ENCODE peak calls at places on chromosomes 1 and 21, in eight cellular contexts. F is left lung; M is H7; P is body of pancreas; K is cardiac fibroblast; D is CD8-positive, alpha-beta T cell; Q is lower lobe of right lung; E is IMR-90. X is an unnamed sample.

GRCh38 chr1:183675381-183675780 is 22.3 kb upstream of the APOBEC4 start:
- DNase-seq in M (no peak), K (no peak), P (no peak), F (no peak), Q (no peak), E (no peak), D (no peak), X (no peak)

GRCh38 chr1:27569088-27569459 is 34.9 kb downstream of the AHDC1 start:
- DNase-seq in M (no peak), P (peak; percentile 49), E (no peak), F (no peak), K (no peak), D (no peak), Q (no peak), X (no peak)

GRCh38 chr1:154974808-154975408 is 427 bp downstream of the CKS1B start:
- DNase-seq in E (peak; percentile 93), Q (peak; percentile 95), D (peak; percentile 93), P (peak; percentile 95), K (peak; percentile 97), M (peak; percentile 94), F (peak; percentile 94), X (peak; percentile 93)

GRCh38 chr1:204883405-204883804 is 12.7 kb downstream of the NFASC start:
- DNase-seq in F (no peak), E (no peak), K (no peak), Q (no peak), P (no peak), M (no peak), D (no peak), X (no peak)

GRCh38 chr1:101316276-101316675 is 79.5 kb downstream of the S1PR1 start:
- DNase-seq in D (no peak), P (no peak), K (no peak), M (no peak), E (no peak), Q (no peak), F (no peak), X (no peak)

GRCh38 chr1:18960409-18960808 is 3.9 kb upstream of the IFFO2 start:
- DNase-seq in K (no peak), E (no peak), P (no peak), Q (no peak), F (no peak), M (no peak), D (no peak), X (no peak)

GRCh38 chr21:42199488-42200463 is 19.2 kb upstream of the ABCG1 start:
- DNase-seq in Q (no peak), P (no peak), K (peak; percentile 81), M (no peak), D (no peak), F (no peak), E (peak; percentile 77), X (peak; percentile 9)

GRCh38 chr1:47684964-47685762 is 247.3 kb downstream of the FOXD2 start:
- DNase-seq in Q (no peak), E (no peak), F (no peak), M (no peak), P (no peak), K (no peak), D (no peak), X (peak; percentile 16)

GRCh38 chr1:167165219-167165618 is 55.5 kb upstream of the POU2F1 start:
- DNase-seq in P (no peak), E (no peak), M (no peak), Q (no peak), F (no peak), D (no peak), K (no peak), X (no peak)

GRCh38 chr1:159171688-159172501 is 480 bp downstream of the CADM3 start:
- DNase-seq in Q (no peak), D (no peak), K (no peak), F (peak; percentile 76), P (no peak), M (peak; percentile 87), E (no peak), X (no peak)

GRCh38 chr1:203129501-203130231 is 2.1 kb downstream of the ADORA1 start:
- DNase-seq in D (peak; percentile 2), Q (no peak), F (no peak), M (peak; percentile 26), P (peak; percentile 82), E (no peak), K (peak; percentile 18), X (no peak)

GRCh38 chr1:33143181-33143580 is 38.7 kb downstream of the TRIM62 start:
- DNase-seq in M (no peak), Q (no peak), E (peak; percentile 68), D (no peak), K (peak; percentile 69), F (no peak), P (no peak), X (no peak)

GRCh38 chr21:34180406-34180805 is 107.0 kb downstream of the MRPS6 start:
- DNase-seq in K (no peak), P (no peak), M (no peak), E (no peak), F (no peak), Q (no peak), D (no peak), X (no peak)

GRCh38 chr1:202084791-202085681 is 37.7 kb upstream of the GPR37L1 start:
- DNase-seq in K (no peak), Q (peak; percentile 49), E (no peak), P (peak; percentile 73), M (peak; percentile 79), F (no peak), D (no peak), X (no peak)

GRCh38 chr1:52603301-52603675 is 1.1 kb downstream of the GPX7 start:
- DNase-seq in M (no peak), Q (no peak), D (no peak), E (no peak), P (no peak), K (peak; percentile 10), F (no peak), X (no peak)

GRCh38 chr1:189859385-189859977 is 618.2 kb downstream of the BRINP3 start:
- DNase-seq in D (peak; percentile 10), M (peak; percentile 2), Q (no peak), P (peak; percentile 8), E (no peak), F (no peak), K (peak; percentile 24), X (no peak)

DNA sequence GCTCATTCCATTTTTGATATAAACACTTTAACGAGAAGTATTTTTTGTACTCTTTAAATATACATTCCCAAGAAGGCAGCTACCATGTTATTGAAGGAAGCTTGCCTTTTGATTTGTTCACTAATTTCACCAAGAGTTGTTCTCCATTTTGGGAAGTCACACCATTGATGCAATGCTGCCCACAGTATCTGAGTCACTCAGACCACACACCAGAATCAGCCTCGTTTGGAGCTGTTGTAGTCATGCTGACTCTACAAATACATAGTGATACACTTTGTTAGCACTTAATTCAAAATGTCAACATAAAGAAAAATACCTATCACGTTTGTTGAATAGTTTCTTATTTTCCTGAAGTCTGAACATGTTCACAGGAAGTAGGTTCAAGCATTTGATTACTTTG is 78.7 kb downstream of the PAPPA2 start:
- DNase-seq in Q (no peak), E (no peak), K (no peak), D (no peak), M (no peak), F (no peak), P (no peak), X (no peak)
- H3K4me3 ChIP-seq in Q (no peak overlapping the region), E (no peak overlapping the region), K (no peak overlapping the region), D (no peak overlapping the region), M (no peak overlapping the region), F (no peak overlapping the region), P (no peak overlapping the region), X (no peak overlapping the region)

DNA sequence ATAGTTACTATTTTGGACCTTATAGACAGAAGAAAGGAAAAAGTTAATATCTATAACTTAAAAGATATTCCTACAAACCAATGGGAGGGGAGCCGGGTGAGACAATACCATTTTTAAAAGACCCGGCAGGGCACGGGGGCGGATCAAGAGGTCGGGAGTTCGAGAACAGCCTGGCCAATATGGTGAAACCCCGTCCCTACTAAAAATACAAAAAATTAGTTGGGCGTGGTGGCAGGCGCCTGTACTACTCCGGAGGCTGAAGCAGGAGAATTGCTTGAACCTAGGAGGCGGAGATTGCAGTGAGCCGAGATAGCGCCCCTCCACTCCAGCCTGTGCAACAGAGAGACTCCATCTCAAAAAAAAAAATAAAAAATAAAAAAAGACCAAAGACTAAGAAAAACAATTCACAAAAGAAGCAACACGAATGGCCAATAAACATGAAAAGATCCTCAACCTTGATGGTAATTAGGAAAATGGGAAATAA is 1.2 kb upstream of the PSMB2 start:
- DNase-seq in E (no peak), M (no peak), F (no peak), P (no peak), Q (no peak), D (no peak), K (no peak), X (peak; percentile 4)
- H3K4me3 ChIP-seq in E (peak overlapping the region; percentile 90), M (peak overlapping the region; percentile 98), F (peak overlapping the region; percentile 88), P (peak overlapping the region; percentile 79), Q (peak overlapping the region; percentile 82), D (peak overlapping the region; percentile 97), K (peak overlapping the region; percentile 97), X (peak overlapping the region; percentile 99)

GRCh38 chr21:26852422-26852821 is 7.2 kb upstream of the ADAMTS1 start:
- DNase-seq in P (no peak), E (no peak), M (no peak), F (no peak), D (no peak), Q (no peak), K (no peak), X (no peak)

GRCh38 chr21:26849428-26850115 is 4.4 kb upstream of the ADAMTS1 start:
- DNase-seq in M (peak; percentile 19), P (no peak), F (no peak), Q (no peak), K (peak; percentile 84), E (peak; percentile 80), D (no peak), X (peak; percentile 37)

GRCh38 chr21:26851109-26851944 is 6.1 kb upstream of the ADAMTS1 start:
- DNase-seq in F (no peak), P (no peak), E (no peak), M (no peak), K (no peak), D (no peak), Q (no peak), X (no peak)

GRCh38 chr21:26847951-26848350 is 2.7 kb upstream of the ADAMTS1 start:
- DNase-seq in E (no peak), Q (no peak), F (no peak), D (no peak), P (no peak), M (no peak), K (no peak), X (no peak)

DNA sequence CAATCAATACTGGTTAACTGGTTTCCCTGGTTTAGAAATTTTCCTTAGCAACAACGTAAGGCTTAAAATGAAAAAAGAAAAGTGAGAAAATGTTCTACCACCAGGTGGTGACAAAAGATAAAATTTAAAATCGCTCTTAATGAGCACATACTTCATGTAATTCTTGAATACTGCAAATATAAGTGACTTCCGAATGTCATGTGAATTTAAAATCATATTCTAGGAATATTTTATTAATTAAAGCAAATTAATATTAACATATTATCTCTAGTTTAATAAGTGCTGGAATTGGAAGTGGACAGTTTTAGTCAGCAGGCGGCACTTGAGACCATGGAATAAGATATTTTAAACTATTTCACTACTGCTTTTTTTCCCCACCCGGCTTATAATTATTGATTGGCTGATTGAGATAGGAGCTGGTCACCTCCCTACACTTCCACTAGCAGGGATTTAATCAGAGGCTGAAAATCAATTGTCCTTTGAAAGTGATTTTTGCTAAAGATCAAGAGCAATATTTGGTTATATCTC is 5.0 kb upstream of the ADAMTS1 start:
- DNase-seq in M (peak; percentile 24), D (no peak), Q (no peak), E (peak; percentile 59), K (peak; percentile 73), F (no peak), P (peak; percentile 22), X (no peak)
- H3K4me3 ChIP-seq in M (no peak overlapping the region), D (no peak overlapping the region), Q (no peak overlapping the region), E (no peak overlapping the region), K (no peak overlapping the region), F (no peak overlapping the region), P (no peak overlapping the region), X (no peak overlapping the region)

GRCh38 chr1:168422203-168422848 is 121.5 kb downstream of the XCL2 start:
- DNase-seq in K (peak; percentile 42), E (no peak), M (no peak), Q (no peak), F (no peak), P (no peak), D (no peak), X (no peak)
- H3K4me3 ChIP-seq in K (no peak overlapping the region), E (no peak overlapping the region), M (no peak overlapping the region), Q (no peak overlapping the region), F (no peak overlapping the region), P (no peak overlapping the region), D (no peak overlapping the region), X (no peak overlapping the region)

X was measured in brain microvascular endothelial cell.